ENCODE peak calls at places on chromosomes 7 and 10, in nine cellular contexts. W is HS-5; Y is EH; N is GM18507; D is GM03348; R is left ventricle myocardium inferior; A is RPMI8226; B is NCI-H460; Q is CD8-positive, alpha-beta memory T cell. H is an unnamed sample.

GRCh38 chr7:92815412-92815811 is 21.0 kb downstream of the CDK6 start:
- DNase-seq in B (no peak), N (no peak), A (peak), W (no peak), Y (no peak), Q (no peak), D (no peak), R (no peak), H (no peak)

GRCh38 chr10:68492118-68492517 is 20.3 kb upstream of the DNA2 start:
- DNase-seq in D (no peak), Y (no peak), A (no peak), W (no peak), Q (no peak), N (no peak), B (no peak), R (no peak), H (no peak)

GRCh38 chr10:97179731-97180366 is 5.9 kb downstream of the SLIT1 start:
- DNase-seq in A (peak), D (peak), B (peak), Q (no peak), R (no peak), W (no peak), Y (no peak), N (no peak), H (no peak)

GRCh38 chr7:102286237-102287081 is at the start of gene SH2B2:
- DNase-seq in N (no peak), R (peak), B (peak), Y (peak), A (peak), Q (peak), D (peak), W (no peak), H (peak)

GRCh38 chr10:114397651-114398145 is 6.6 kb downstream of the AFAP1L2 start:
- DNase-seq in R (no peak), N (no peak), Y (no peak), D (no peak), W (no peak), B (no peak), Q (no peak), A (no peak), H (peak)

GRCh38 chr10:47176903-47177860 is 122.8 kb upstream of the GDF10 start:
- DNase-seq in D (peak), R (no peak), A (no peak), B (no peak), W (peak), Y (peak), Q (no peak), N (no peak), H (no peak)

GRCh38 chr10:30557884-30558283 is 71.7 kb downstream of the LYZL2 start:
- DNase-seq in A (no peak), N (no peak), R (no peak), Q (no peak), Y (peak), D (peak), W (peak), B (peak), H (peak)

GRCh38 chr10:100510533-100511308 is 8.9 kb downstream of the SEC31B start:
- DNase-seq in N (no peak), B (no peak), A (peak), W (no peak), Y (no peak), Q (peak), R (no peak), D (no peak), H (no peak)

GRCh38 chr7:151301471-151302462 is 39.8 kb upstream of the NUB1 start:
- DNase-seq in A (no peak), N (no peak), Y (no peak), Q (no peak), R (no peak), W (no peak), D (no peak), B (no peak), H (no peak)

GRCh38 chr10:25786181-25786580 is 147.8 kb upstream of the MYO3A start:
- DNase-seq in R (no peak), B (no peak), N (no peak), A (no peak), W (no peak), Y (no peak), Q (no peak), D (no peak), H (no peak)

H was measured in lung microvascular endothelial cell.